ENCODE peak calls at places on chromosome 10, in seven cellular contexts. One of them, this sample, is unnamed.

GRCh38 chr10:94282369-94282768 is 80.4 kb downstream of the NOC3L start:
- DNase-seq in K562: no peak
- DNase-seq in GM23338: no peak
- DNase-seq in right lobe of liver: no peak
- DNase-seq in lower lobe of right lung: no peak
- DNase-seq in cardiac muscle cell: no peak
- DNase-seq in spleen: no peak
- DNase-seq in this sample: no peak

GRCh38 chr10:29102233-29102632 is 186.6 kb upstream of the LYZL1 start:
- DNase-seq in K562: no peak
- DNase-seq in GM23338: no peak
- DNase-seq in right lobe of liver: peak; percentile 25
- DNase-seq in lower lobe of right lung: no peak
- DNase-seq in cardiac muscle cell: peak; percentile 30
- DNase-seq in spleen: no peak
- DNase-seq in this sample: no peak

GRCh38 chr10:110511734-110512449 is 14.2 kb downstream of the DUSP5 start:
- DNase-seq in K562: no peak
- DNase-seq in GM23338: no peak
- DNase-seq in right lobe of liver: no peak
- DNase-seq in lower lobe of right lung: no peak
- DNase-seq in cardiac muscle cell: peak; percentile 71
- DNase-seq in spleen: no peak
- DNase-seq in this sample: peak; percentile 36

GRCh38 chr10:5046410-5046809 is 42.8 kb upstream of the AKR1C2 start:
- DNase-seq in K562: no peak
- DNase-seq in GM23338: no peak
- DNase-seq in right lobe of liver: no peak
- DNase-seq in lower lobe of right lung: no peak
- DNase-seq in cardiac muscle cell: no peak
- DNase-seq in spleen: no peak
- DNase-seq in this sample: no peak

GRCh38 chr10:118501637-118502440 is 93.6 kb downstream of the PRLHR start:
- DNase-seq in K562: peak; percentile 21
- DNase-seq in GM23338: no peak
- DNase-seq in right lobe of liver: no peak
- DNase-seq in lower lobe of right lung: no peak
- DNase-seq in cardiac muscle cell: peak; percentile 87
- DNase-seq in spleen: no peak
- DNase-seq in this sample: peak; percentile 46

GRCh38 chr10:90890347-90890746 is 18.6 kb downstream of the RPP30 start:
- DNase-seq in K562: no peak
- DNase-seq in GM23338: no peak
- DNase-seq in right lobe of liver: no peak
- DNase-seq in lower lobe of right lung: no peak
- DNase-seq in cardiac muscle cell: no peak
- DNase-seq in spleen: no peak
- DNase-seq in this sample: peak; percentile 42

GRCh38 chr10:132120200-132120599 is 54.5 kb downstream of the JAKMIP3 start:
- DNase-seq in K562: no peak
- DNase-seq in GM23338: no peak
- DNase-seq in right lobe of liver: no peak
- DNase-seq in lower lobe of right lung: peak; percentile 15
- DNase-seq in cardiac muscle cell: no peak
- DNase-seq in spleen: peak; percentile 58
- DNase-seq in this sample: no peak

GRCh38 chr10:4541292-4541691 is 284.7 kb upstream of the AKR1E2 start:
- DNase-seq in K562: no peak
- DNase-seq in GM23338: no peak
- DNase-seq in right lobe of liver: no peak
- DNase-seq in lower lobe of right lung: no peak
- DNase-seq in cardiac muscle cell: peak; percentile 90
- DNase-seq in spleen: no peak
- DNase-seq in this sample: peak; percentile 81

GRCh38 chr10:7411671-7412481 is 1.0 kb upstream of the SFMBT2 start:
- DNase-seq in K562: no peak
- DNase-seq in GM23338: peak; percentile 62
- DNase-seq in right lobe of liver: peak; percentile 27
- DNase-seq in lower lobe of right lung: peak; percentile 47
- DNase-seq in cardiac muscle cell: no peak
- DNase-seq in spleen: peak; percentile 83
- DNase-seq in this sample: no peak

GRCh38 chr10:52703451-52703850 is 69.1 kb downstream of the MBL2 start:
- DNase-seq in K562: no peak
- DNase-seq in GM23338: no peak
- DNase-seq in right lobe of liver: no peak
- DNase-seq in lower lobe of right lung: no peak
- DNase-seq in cardiac muscle cell: no peak
- DNase-seq in spleen: no peak
- DNase-seq in this sample: no peak

GRCh38 chr10:60757422-60757895 is 20.8 kb upstream of the CDK1 start:
- DNase-seq in K562: no peak
- DNase-seq in GM23338: peak; percentile 54
- DNase-seq in right lobe of liver: no peak
- DNase-seq in lower lobe of right lung: no peak
- DNase-seq in cardiac muscle cell: no peak
- DNase-seq in spleen: no peak
- DNase-seq in this sample: peak; percentile 57
- H3K4me3 ChIP-seq in K562: no peak overlapping the region
- H3K4me3 ChIP-seq in GM23338: no peak overlapping the region
- H3K4me3 ChIP-seq in right lobe of liver: no peak overlapping the region
- H3K4me3 ChIP-seq in lower lobe of right lung: no peak overlapping the region
- H3K4me3 ChIP-seq in cardiac muscle cell: no peak overlapping the region
- H3K4me3 ChIP-seq in spleen: no peak overlapping the region
- H3K4me3 ChIP-seq in this sample: no peak overlapping the region

DNA sequence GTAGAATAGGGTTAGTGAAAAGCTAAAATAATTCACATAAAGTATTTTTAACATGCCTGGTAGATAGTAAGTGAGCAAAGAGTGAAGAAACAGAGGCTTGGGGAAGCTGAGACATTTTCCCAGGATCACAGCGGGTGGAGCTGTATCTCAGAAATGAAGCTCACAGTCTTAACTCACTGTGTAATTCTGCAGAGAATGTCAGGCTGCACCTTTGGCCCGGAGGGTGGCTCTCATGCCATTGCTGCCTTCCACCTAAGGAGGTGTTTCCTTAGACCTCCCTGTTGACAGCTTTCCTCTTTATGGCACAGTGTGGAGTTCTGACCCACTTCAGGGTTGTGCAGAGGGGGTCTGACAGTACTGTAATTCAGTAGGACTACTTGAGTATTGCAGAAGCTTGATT is 2.9 kb upstream of the GTPBP4 start:
- DNase-seq in K562: no peak
- DNase-seq in GM23338: no peak
- DNase-seq in right lobe of liver: no peak
- DNase-seq in lower lobe of right lung: no peak
- DNase-seq in cardiac muscle cell: no peak
- DNase-seq in spleen: no peak
- DNase-seq in this sample: no peak
- H3K4me3 ChIP-seq in K562: no peak overlapping the region
- H3K4me3 ChIP-seq in GM23338: no peak overlapping the region
- H3K4me3 ChIP-seq in right lobe of liver: no peak overlapping the region
- H3K4me3 ChIP-seq in lower lobe of right lung: peak overlapping the region; percentile 31
- H3K4me3 ChIP-seq in cardiac muscle cell: no peak overlapping the region
- H3K4me3 ChIP-seq in spleen: no peak overlapping the region
- H3K4me3 ChIP-seq in this sample: no peak overlapping the region

DNA sequence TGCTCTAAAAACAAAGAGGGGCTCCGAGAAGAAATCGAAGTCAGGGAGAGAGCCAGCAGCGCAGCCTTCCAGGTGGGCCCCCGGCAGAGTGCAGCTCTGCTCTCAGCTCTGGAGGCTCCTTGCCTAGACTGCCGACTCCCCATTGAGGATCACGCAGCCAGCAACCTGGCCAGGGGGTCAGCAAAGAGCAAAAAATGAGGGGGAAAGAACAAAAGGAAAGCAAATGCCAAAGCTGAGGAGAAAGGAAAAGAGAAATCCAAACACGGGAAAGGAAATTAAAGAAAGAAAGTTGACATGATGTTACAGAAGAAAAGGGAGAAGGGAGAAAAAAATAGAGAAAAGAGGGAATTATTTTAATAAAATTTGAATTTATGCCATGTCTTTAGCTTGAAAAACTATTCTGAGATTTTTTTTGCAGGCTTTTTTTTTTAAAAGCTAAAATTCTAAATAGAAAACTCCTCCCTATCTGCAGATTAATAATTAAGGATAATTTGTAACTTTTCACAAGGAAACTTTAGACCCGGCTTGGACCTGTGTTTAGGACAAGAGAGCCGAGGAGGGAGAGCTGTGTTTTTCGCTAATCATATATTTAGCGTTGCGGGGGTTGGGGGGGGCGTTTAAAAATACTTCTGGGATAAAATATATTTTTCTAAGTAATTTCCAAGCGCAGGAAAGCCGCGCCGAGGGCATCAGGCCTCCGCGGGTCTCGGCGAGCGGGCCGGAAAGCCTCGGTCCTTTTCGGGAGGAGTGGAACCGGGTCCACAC is 1.9 kb downstream of the PAX2 start:
- DNase-seq in K562: no peak
- DNase-seq in GM23338: no peak
- DNase-seq in right lobe of liver: no peak
- DNase-seq in lower lobe of right lung: no peak
- DNase-seq in cardiac muscle cell: no peak
- DNase-seq in spleen: no peak
- DNase-seq in this sample: no peak
- H3K4me3 ChIP-seq in K562: no peak overlapping the region
- H3K4me3 ChIP-seq in GM23338: peak overlapping the region; percentile 37
- H3K4me3 ChIP-seq in right lobe of liver: no peak overlapping the region
- H3K4me3 ChIP-seq in lower lobe of right lung: peak overlapping the region; percentile 7
- H3K4me3 ChIP-seq in cardiac muscle cell: no peak overlapping the region
- H3K4me3 ChIP-seq in spleen: peak overlapping the region; percentile 6
- H3K4me3 ChIP-seq in this sample: no peak overlapping the region

GRCh38 chr10:103540722-103541121 is 47.2 kb downstream of the NEURL1 start:
- DNase-seq in K562: no peak
- DNase-seq in GM23338: no peak
- DNase-seq in right lobe of liver: no peak
- DNase-seq in lower lobe of right lung: no peak
- DNase-seq in cardiac muscle cell: no peak
- DNase-seq in spleen: peak; percentile 16
- DNase-seq in this sample: peak; percentile 17

GRCh38 chr10:103543617-103544525 is 50.4 kb downstream of the NEURL1 start:
- DNase-seq in K562: no peak
- DNase-seq in GM23338: no peak
- DNase-seq in right lobe of liver: no peak
- DNase-seq in lower lobe of right lung: no peak
- DNase-seq in cardiac muscle cell: no peak
- DNase-seq in spleen: peak; percentile 55
- DNase-seq in this sample: no peak

GRCh38 chr10:103544657-103545310 is 51.3 kb downstream of the NEURL1 start:
- DNase-seq in K562: no peak
- DNase-seq in GM23338: no peak
- DNase-seq in right lobe of liver: no peak
- DNase-seq in lower lobe of right lung: no peak
- DNase-seq in cardiac muscle cell: no peak
- DNase-seq in spleen: peak; percentile 35
- DNase-seq in this sample: no peak

GRCh38 chr10:103545366-103545765 is 51.9 kb downstream of the NEURL1 start:
- DNase-seq in K562: no peak
- DNase-seq in GM23338: no peak
- DNase-seq in right lobe of liver: no peak
- DNase-seq in lower lobe of right lung: no peak
- DNase-seq in cardiac muscle cell: no peak
- DNase-seq in spleen: peak; percentile 53
- DNase-seq in this sample: no peak

GRCh38 chr10:103542764-103543616 is 49.5 kb downstream of the NEURL1 start:
- DNase-seq in K562: peak; percentile 41
- DNase-seq in GM23338: peak; percentile 82
- DNase-seq in right lobe of liver: no peak
- DNase-seq in lower lobe of right lung: no peak
- DNase-seq in cardiac muscle cell: peak; percentile 67
- DNase-seq in spleen: peak; percentile 64
- DNase-seq in this sample: peak; percentile 66
- H3K4me3 ChIP-seq in K562: no peak overlapping the region
- H3K4me3 ChIP-seq in GM23338: peak overlapping the region; percentile 42
- H3K4me3 ChIP-seq in right lobe of liver: peak overlapping the region; percentile 33
- H3K4me3 ChIP-seq in lower lobe of right lung: peak overlapping the region; percentile 47
- H3K4me3 ChIP-seq in cardiac muscle cell: peak overlapping the region; percentile 12
- H3K4me3 ChIP-seq in spleen: peak overlapping the region; percentile 19
- H3K4me3 ChIP-seq in this sample: peak overlapping the region; percentile 3

DNA sequence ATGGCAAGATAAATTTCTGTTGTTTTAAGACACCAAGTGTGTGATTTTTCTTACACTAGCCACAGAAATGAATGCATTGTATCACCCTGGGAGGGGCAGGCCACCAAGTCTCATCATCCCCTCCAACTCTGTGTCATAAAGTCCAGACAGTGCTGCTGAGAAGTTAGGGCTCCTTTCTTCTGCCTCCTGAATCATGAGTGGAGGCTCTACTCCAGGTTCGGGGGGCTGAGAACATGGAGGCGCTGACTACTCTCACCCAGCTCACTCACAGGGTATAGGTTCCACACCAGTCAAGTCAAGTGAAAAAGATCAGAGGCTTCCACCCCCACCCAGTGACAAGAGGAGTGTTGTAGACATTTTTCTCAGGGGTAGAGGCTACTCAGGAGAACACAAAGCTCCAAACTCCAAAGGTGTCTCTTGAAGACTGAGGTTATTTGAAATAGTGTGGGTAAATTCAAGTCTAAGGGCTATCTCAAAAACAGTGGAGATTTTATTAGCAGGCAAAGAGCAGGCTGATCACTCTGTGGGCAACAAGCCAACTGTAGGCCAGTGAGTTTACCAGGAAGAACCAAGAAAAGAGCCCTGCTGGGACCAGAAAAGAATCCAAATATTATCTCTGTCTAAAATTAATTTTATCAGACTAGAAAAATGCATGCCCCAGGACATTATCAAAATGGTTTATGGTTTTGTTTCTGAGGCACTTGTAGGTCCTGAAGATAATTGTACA is 118.6 kb upstream of the RET start:
- DNase-seq in K562: no peak
- DNase-seq in GM23338: no peak
- DNase-seq in right lobe of liver: no peak
- DNase-seq in lower lobe of right lung: no peak
- DNase-seq in cardiac muscle cell: no peak
- DNase-seq in spleen: no peak
- DNase-seq in this sample: peak; percentile 9
- H3K4me3 ChIP-seq in K562: no peak overlapping the region
- H3K4me3 ChIP-seq in GM23338: no peak overlapping the region
- H3K4me3 ChIP-seq in right lobe of liver: no peak overlapping the region
- H3K4me3 ChIP-seq in lower lobe of right lung: no peak overlapping the region
- H3K4me3 ChIP-seq in cardiac muscle cell: no peak overlapping the region
- H3K4me3 ChIP-seq in spleen: no peak overlapping the region
- H3K4me3 ChIP-seq in this sample: no peak overlapping the region

GRCh38 chr10:124127563-124127962 is 34.2 kb upstream of the CHST15 start:
- DNase-seq in K562: no peak
- DNase-seq in GM23338: no peak
- DNase-seq in right lobe of liver: no peak
- DNase-seq in lower lobe of right lung: no peak
- DNase-seq in cardiac muscle cell: no peak
- DNase-seq in spleen: no peak
- DNase-seq in this sample: no peak
- H3K4me3 ChIP-seq in K562: no peak overlapping the region
- H3K4me3 ChIP-seq in GM23338: no peak overlapping the region
- H3K4me3 ChIP-seq in right lobe of liver: no peak overlapping the region
- H3K4me3 ChIP-seq in lower lobe of right lung: no peak overlapping the region
- H3K4me3 ChIP-seq in cardiac muscle cell: no peak overlapping the region
- H3K4me3 ChIP-seq in spleen: no peak overlapping the region
- H3K4me3 ChIP-seq in this sample: no peak overlapping the region

GRCh38 chr10:6347391-6347951 is 144.7 kb downstream of the PFKFB3 start:
- DNase-seq in K562: no peak
- DNase-seq in GM23338: no peak
- DNase-seq in right lobe of liver: no peak
- DNase-seq in lower lobe of right lung: no peak
- DNase-seq in cardiac muscle cell: no peak
- DNase-seq in spleen: peak; percentile 81
- DNase-seq in this sample: no peak
- H3K4me3 ChIP-seq in K562: no peak overlapping the region
- H3K4me3 ChIP-seq in GM23338: no peak overlapping the region
- H3K4me3 ChIP-seq in right lobe of liver: no peak overlapping the region
- H3K4me3 ChIP-seq in lower lobe of right lung: no peak overlapping the region
- H3K4me3 ChIP-seq in cardiac muscle cell: no peak overlapping the region
- H3K4me3 ChIP-seq in spleen: no peak overlapping the region
- H3K4me3 ChIP-seq in this sample: no peak overlapping the region

This sample was measured in choroid plexus epithelial cell.